ENCODE peak calls at places on chromosomes 5 and 9, in nine cellular contexts. M, N, B, U, L, X, F, V and K are unnamed samples.

GRCh38 chr9:101414839-101415238 is 16.2 kb downstream of the ZNF189 start:
- DNase-seq in M (no peak), N (no peak), B (no peak), U (no peak), L (no peak), X (no peak), F (no peak), V (no peak), K (no peak)

GRCh38 chr5:90792725-90793124 is 234.1 kb downstream of the ADGRV1 start:
- DNase-seq in M (peak), N (peak), B (no peak), U (no peak), L (no peak), X (no peak), F (no peak), V (no peak), K (no peak)

GRCh38 chr5:180603076-180603591 is 11.8 kb upstream of the SCGB3A1 start:
- DNase-seq in M (no peak), N (no peak), B (no peak), U (no peak), L (no peak), X (peak), F (no peak), V (no peak), K (no peak)

GRCh38 chr9:15146121-15146820 is 160.7 kb downstream of the TTC39B start:
- DNase-seq in M (no peak), N (no peak), B (peak), U (no peak), L (no peak), X (no peak), F (no peak), V (no peak), K (no peak)

GRCh38 chr5:16051246-16051645 is 128.3 kb downstream of the MARCHF11 start:
- DNase-seq in M (no peak), N (no peak), B (no peak), U (no peak), L (no peak), X (no peak), F (no peak), V (no peak), K (no peak)

GRCh38 chr9:123401879-123402513 is 46.0 kb downstream of the CRB2 start:
- DNase-seq in M (peak), N (peak), B (no peak), U (peak), L (peak), X (no peak), F (no peak), V (peak), K (peak)

GRCh38 chr5:43772601-43773031 is 169.6 kb downstream of the NNT start:
- DNase-seq in M (peak), N (peak), B (peak), U (no peak), L (no peak), X (no peak), F (no peak), V (no peak), K (peak)

GRCh38 chr5:54881286-54882005 is 103.9 kb downstream of the ESM1 start:
- DNase-seq in M (no peak), N (no peak), B (no peak), U (no peak), L (no peak), X (no peak), F (no peak), V (no peak), K (no peak)

GRCh38 chr9:84779892-84780291 is 110.4 kb downstream of the NTRK2 start:
- DNase-seq in M (no peak), N (no peak), B (no peak), U (no peak), L (no peak), X (no peak), F (no peak), V (no peak), K (no peak)

GRCh38 chr5:54063817-54064216 is 246.6 kb downstream of the ARL15 start:
- DNase-seq in M (peak), N (no peak), B (no peak), U (no peak), L (no peak), X (no peak), F (no peak), V (no peak), K (no peak)

GRCh38 chr5:42636425-42636824 is 120.2 kb upstream of the CCDC152 start:
- DNase-seq in M (peak), N (peak), B (peak), U (peak), L (no peak), X (no peak), F (no peak), V (no peak), K (peak)

GRCh38 chr5:17343675-17344074 is 126.2 kb downstream of the BASP1 start:
- DNase-seq in M (peak), N (peak), B (no peak), U (no peak), L (no peak), X (peak), F (no peak), V (no peak), K (peak)

GRCh38 chr5:76715734-76716455 is at the start of gene F2R:
- DNase-seq in M (peak), N (peak), B (peak), U (peak), L (peak), X (no peak), F (peak), V (no peak), K (peak)

GRCh38 chr5:68554566-68555279 is 339.2 kb downstream of the PIK3R1 start:
- DNase-seq in M (peak), N (no peak), B (no peak), U (no peak), L (no peak), X (no peak), F (peak), V (no peak), K (no peak)

GRCh38 chr5:173020643-173021042 is 35.5 kb upstream of the CREBRF start:
- DNase-seq in M (peak), N (no peak), B (no peak), U (peak), L (no peak), X (no peak), F (peak), V (no peak), K (no peak)

GRCh38 chr9:137878146-137878941 is 762 bp downstream of the CACNA1B start:
- DNase-seq in M (peak), N (peak), B (no peak), U (peak), L (peak), X (no peak), F (no peak), V (no peak), K (peak)

GRCh38 chr9:81613002-81613750 is 76.2 kb downstream of the TLE1 start:
- DNase-seq in M (peak), N (no peak), B (no peak), U (no peak), L (no peak), X (no peak), F (no peak), V (no peak), K (peak)

GRCh38 chr9:4490705-4491620 is 695 bp downstream of the SLC1A1 start:
- DNase-seq in M (no peak), N (peak), B (no peak), U (peak), L (no peak), X (no peak), F (peak), V (no peak), K (peak)

GRCh38 chr9:101716629-101717028 is 21.8 kb downstream of the GRIN3A start:
- DNase-seq in M (no peak), N (no peak), B (no peak), U (no peak), L (no peak), X (no peak), F (no peak), V (peak), K (no peak)

GRCh38 chr5:172875372-172876279 is 41.6 kb downstream of the ERGIC1 start:
- DNase-seq in M (no peak), N (no peak), B (no peak), U (peak), L (no peak), X (no peak), F (no peak), V (no peak), K (no peak)

GRCh38 chr9:17191095-17191494 is 56.3 kb downstream of the CNTLN start:
- DNase-seq in M (peak), N (no peak), B (no peak), U (no peak), L (no peak), X (no peak), F (no peak), V (no peak), K (peak)

GRCh38 chr9:124078641-124079040 is 67.1 kb downstream of the LHX2 start:
- DNase-seq in M (peak), N (peak), B (no peak), U (no peak), L (no peak), X (no peak), F (no peak), V (no peak), K (peak)

GRCh38 chr9:137524597-137525317 is 25.4 kb downstream of the PNPLA7 start:
- DNase-seq in M (no peak), N (no peak), B (no peak), U (no peak), L (no peak), X (peak), F (no peak), V (no peak), K (no peak)

GRCh38 chr9:134002796-134003195 is 10.7 kb upstream of the VAV2 start:
- DNase-seq in M (no peak), N (no peak), B (no peak), U (no peak), L (no peak), X (no peak), F (no peak), V (no peak), K (no peak)

GRCh38 chr5:135245521-135246499 is 153.2 kb downstream of the MACROH2A1 start:
- DNase-seq in M (peak), N (peak), B (no peak), U (no peak), L (no peak), X (no peak), F (peak), V (no peak), K (no peak)

GRCh38 chr5:149942199-149942598 is 2.4 kb downstream of the PDE6A start:
- DNase-seq in M (no peak), N (no peak), B (no peak), U (no peak), L (no peak), X (no peak), F (no peak), V (no peak), K (no peak)

GRCh38 chr9:137176302-137177182 is 4.7 kb upstream of the TMEM210 start:
- DNase-seq in M (peak), N (peak), B (no peak), U (peak), L (peak), X (no peak), F (no peak), V (no peak), K (peak)

GRCh38 chr9:131892162-131892707 is 152.4 kb upstream of the RAPGEF1 start:
- DNase-seq in M (no peak), N (no peak), B (no peak), U (no peak), L (no peak), X (no peak), F (no peak), V (peak), K (no peak)

GRCh38 chr5:148941810-148942209 is 115.4 kb downstream of the ADRB2 start:
- DNase-seq in M (no peak), N (no peak), B (no peak), U (no peak), L (no peak), X (no peak), F (no peak), V (no peak), K (no peak)

GRCh38 chr5:135989686-135990085 is 34.9 kb upstream of the LECT2 start:
- DNase-seq in M (no peak), N (no peak), B (no peak), U (no peak), L (no peak), X (no peak), F (no peak), V (no peak), K (no peak)

GRCh38 chr9:89853931-89854330 is 249.1 kb downstream of the GADD45G start:
- DNase-seq in M (no peak), N (no peak), B (no peak), U (no peak), L (no peak), X (no peak), F (peak), V (no peak), K (no peak)

GRCh38 chr5:141560141-141560540 is 58.7 kb downstream of the DIAPH1 start:
- DNase-seq in M (peak), N (no peak), B (peak), U (peak), L (no peak), X (peak), F (no peak), V (peak), K (peak)

GRCh38 chr9:112157087-112157486 is 18.0 kb downstream of the SUSD1 start:
- DNase-seq in M (no peak), N (no peak), B (no peak), U (no peak), L (no peak), X (no peak), F (no peak), V (no peak), K (no peak)

GRCh38 chr5:43044181-43044914 is 4.2 kb upstream of the ANXA2R start:
- DNase-seq in M (peak), N (no peak), B (no peak), U (peak), L (no peak), X (no peak), F (no peak), V (no peak), K (peak)

GRCh38 chr5:91176288-91177016 is 206.7 kb downstream of the ARRDC3 start:
- DNase-seq in M (no peak), N (peak), B (no peak), U (peak), L (no peak), X (no peak), F (no peak), V (no peak), K (no peak)

GRCh38 chr9:126326228-126327015 is at the start of gene MVB12B:
- DNase-seq in M (no peak), N (peak), B (no peak), U (peak), L (peak), X (no peak), F (peak), V (no peak), K (peak)

GRCh38 chr5:120464627-120465280 is 654 bp downstream of the PRR16 start:
- DNase-seq in M (no peak), N (peak), B (no peak), U (peak), L (peak), X (peak), F (no peak), V (no peak), K (peak)

GRCh38 chr5:1723957-1724821 is 75.4 kb downstream of the MRPL36 start:
- DNase-seq in M (no peak), N (no peak), B (no peak), U (no peak), L (peak), X (no peak), F (peak), V (no peak), K (no peak)